ENCODE peak calls at places on chromosomes 1 and 21, in nine cellular contexts. T is AG04450, F is transverse colon, E is thyroid gland, O is endodermal cell, Q is heart left ventricle, K is astrocyte, J is tibial nerve, G is kidney epithelial cell. U is an unnamed sample.

GRCh38 chr1:106787511-106787910 is 269.0 kb upstream of the PRMT6 start:
- DNase-seq in Q (no peak), E (no peak), K (no peak), J (no peak), F (no peak), O (no peak), G (no peak), T (no peak), U (no peak)

GRCh38 chr1:26280333-26281042 is 602 bp downstream of the SH3BGRL3 start:
- DNase-seq in F (peak), E (peak), O (peak), Q (peak), J (no peak), K (peak), G (no peak), T (no peak), U (no peak)

GRCh38 chr1:19974822-19975416 is 4.5 kb downstream of the PLA2G2A start:
- DNase-seq in G (peak), J (no peak), O (peak), T (peak), F (peak), K (peak), Q (peak), E (peak), U (peak)

GRCh38 chr1:78223417-78224215 is 177.8 kb downstream of the GIPC2 start:
- DNase-seq in K (peak), O (no peak), T (no peak), F (no peak), E (no peak), Q (no peak), J (no peak), G (peak), U (no peak)

GRCh38 chr21:21097425-21097824 is 99.2 kb downstream of the NCAM2 start:
- DNase-seq in Q (no peak), T (no peak), O (no peak), G (no peak), K (no peak), E (no peak), J (no peak), F (no peak), U (no peak)

GRCh38 chr1:203325418-203326091 is 20.2 kb downstream of the BTG2 start:
- DNase-seq in T (no peak), F (peak), G (no peak), O (no peak), J (peak), Q (peak), E (peak), K (no peak), U (no peak)

GRCh38 chr1:24779689-24780464 is 34.6 kb downstream of the CLIC4 start:
- DNase-seq in G (no peak), J (no peak), F (no peak), T (no peak), O (no peak), K (no peak), E (no peak), Q (no peak), U (no peak)

GRCh38 chr1:168763031-168763430 is 34.0 kb upstream of the DPT start:
- DNase-seq in T (no peak), O (no peak), E (no peak), G (no peak), K (peak), J (no peak), F (no peak), Q (no peak), U (no peak)

GRCh38 chr1:179883739-179884138 is 1.7 kb downstream of the TOR1AIP1 start:
- DNase-seq in J (no peak), O (peak), Q (no peak), K (peak), F (no peak), E (no peak), G (peak), T (no peak), U (no peak)

GRCh38 chr21:44708213-44708865 is 3.0 kb downstream of the TSPEAR start:
- DNase-seq in E (peak), K (no peak), T (no peak), F (no peak), J (no peak), Q (peak), O (peak), G (no peak), U (no peak)

GRCh38 chr21:36610201-36610600 is 88.7 kb upstream of the SIM2 start:
- DNase-seq in Q (no peak), T (no peak), O (no peak), E (no peak), K (no peak), F (no peak), J (no peak), G (no peak), U (no peak)

GRCh38 chr1:118563969-118564951 is 379.2 kb upstream of the SPAG17 start:
- DNase-seq in J (peak), F (no peak), Q (no peak), T (no peak), E (no peak), K (no peak), G (no peak), O (peak), U (no peak)

GRCh38 chr21:44082648-44083436 is 24.4 kb upstream of the PWP2 start:
- DNase-seq in J (no peak), E (peak), Q (no peak), O (no peak), F (no peak), K (no peak), G (no peak), T (no peak), U (no peak)

GRCh38 chr1:41167688-41168087 is 74.4 kb downstream of the SCMH1 start:
- DNase-seq in K (no peak), O (no peak), G (no peak), T (no peak), E (no peak), F (no peak), Q (no peak), J (no peak), U (no peak)
- TF ChIP-seq CTCF in K (no peak), O (no peak), G (no peak), T (no peak), E (no peak), F (no peak), Q (no peak), J (no peak), U (no peak)

DNA sequence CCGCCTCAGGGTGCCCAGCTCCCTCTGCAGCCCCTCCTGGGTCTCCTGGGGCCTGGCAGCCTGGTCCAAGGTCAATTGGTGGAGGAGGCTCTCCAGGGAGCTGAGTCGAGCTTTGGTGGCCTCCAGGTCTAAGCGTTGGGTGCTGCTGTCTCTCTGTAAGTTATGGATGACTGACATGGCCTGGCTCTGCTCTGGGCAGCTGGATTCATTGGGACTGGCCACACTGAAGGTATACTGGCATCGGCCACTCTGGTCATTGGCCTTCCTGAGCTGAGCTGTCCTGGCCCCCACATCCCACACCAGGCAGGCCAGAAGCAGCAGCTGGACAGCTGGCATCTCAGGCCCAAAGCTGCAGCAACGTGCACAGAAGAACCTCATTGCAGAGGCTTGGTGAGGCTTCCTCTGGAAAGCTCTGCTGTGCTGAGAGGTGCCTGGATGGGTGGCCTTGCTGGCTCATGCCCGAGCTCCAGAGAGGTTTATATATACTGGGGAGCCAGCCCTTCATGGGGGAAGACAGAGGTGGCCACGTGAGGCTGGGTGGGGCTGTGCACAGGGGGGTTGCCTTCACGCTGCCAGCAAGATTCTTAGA is at the start of gene MYOC:
- DNase-seq in Q (peak), K (no peak), T (no peak), J (no peak), O (no peak), F (no peak), E (no peak), G (no peak), U (no peak)
- H3K4me3 ChIP-seq in Q (no peak), K (no peak), T (no peak), J (peak), O (no peak), F (no peak), E (no peak), G (no peak), U (no peak)

GRCh38 chr1:8866173-8866791 is 12.2 kb downstream of the ENO1 start:
- DNase-seq in Q (no peak), O (peak), G (no peak), T (no peak), J (no peak), E (no peak), K (no peak), F (no peak), U (no peak)
- TF ChIP-seq CTCF in Q (no peak), O (no peak), G (no peak), T (no peak), J (no peak), E (no peak), K (no peak), F (no peak), U (no peak)

GRCh38 chr21:41399401-41399800 is 26.6 kb upstream of the MX1 start:
- DNase-seq in K (no peak), Q (no peak), E (no peak), F (no peak), O (no peak), G (no peak), T (no peak), J (no peak), U (no peak)
- H3K4me3 ChIP-seq in K (no peak), Q (no peak), E (no peak), F (no peak), O (no peak), G (no peak), T (no peak), J (no peak), U (no peak)

GRCh38 chr1:31458287-31458896 is 45.4 kb downstream of the SERINC2 start:
- DNase-seq in T (no peak), J (no peak), E (no peak), G (no peak), O (no peak), K (no peak), F (no peak), Q (no peak), U (no peak)

GRCh38 chr1:31460027-31460426 is 47.0 kb downstream of the SERINC2 start:
- DNase-seq in E (no peak), J (no peak), G (no peak), Q (no peak), F (no peak), O (peak), T (no peak), K (no peak), U (no peak)
- TF ChIP-seq CTCF in E (no peak), J (no peak), G (no peak), Q (peak), F (peak), O (peak), T (peak), K (no peak), U (peak)

DNA sequence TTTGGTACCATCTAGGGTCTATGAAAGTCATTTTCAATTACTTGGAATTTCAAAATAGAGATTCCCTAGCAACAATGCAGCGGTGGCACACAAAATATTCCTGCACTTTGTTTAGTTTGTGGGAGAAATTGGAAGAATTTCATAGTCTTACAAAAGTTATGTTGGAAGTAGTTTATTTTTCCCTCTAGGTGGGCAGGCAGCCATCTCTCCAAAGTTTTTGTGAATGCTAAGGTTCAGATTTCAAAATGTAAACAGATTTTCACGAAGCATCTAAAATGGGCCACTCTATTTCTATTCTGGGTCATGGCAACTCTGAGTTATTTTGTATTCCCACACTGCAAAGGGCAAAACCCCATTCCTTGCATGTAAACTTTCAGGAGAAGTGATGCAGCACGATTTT is 8.0 kb downstream of the SMCP start:
- DNase-seq in Q (no peak), O (no peak), T (no peak), K (peak), J (no peak), E (no peak), G (no peak), F (no peak), U (no peak)
- H3K4me3 ChIP-seq in Q (no peak), O (no peak), T (no peak), K (no peak), J (no peak), E (no peak), G (no peak), F (no peak), U (no peak)

DNA sequence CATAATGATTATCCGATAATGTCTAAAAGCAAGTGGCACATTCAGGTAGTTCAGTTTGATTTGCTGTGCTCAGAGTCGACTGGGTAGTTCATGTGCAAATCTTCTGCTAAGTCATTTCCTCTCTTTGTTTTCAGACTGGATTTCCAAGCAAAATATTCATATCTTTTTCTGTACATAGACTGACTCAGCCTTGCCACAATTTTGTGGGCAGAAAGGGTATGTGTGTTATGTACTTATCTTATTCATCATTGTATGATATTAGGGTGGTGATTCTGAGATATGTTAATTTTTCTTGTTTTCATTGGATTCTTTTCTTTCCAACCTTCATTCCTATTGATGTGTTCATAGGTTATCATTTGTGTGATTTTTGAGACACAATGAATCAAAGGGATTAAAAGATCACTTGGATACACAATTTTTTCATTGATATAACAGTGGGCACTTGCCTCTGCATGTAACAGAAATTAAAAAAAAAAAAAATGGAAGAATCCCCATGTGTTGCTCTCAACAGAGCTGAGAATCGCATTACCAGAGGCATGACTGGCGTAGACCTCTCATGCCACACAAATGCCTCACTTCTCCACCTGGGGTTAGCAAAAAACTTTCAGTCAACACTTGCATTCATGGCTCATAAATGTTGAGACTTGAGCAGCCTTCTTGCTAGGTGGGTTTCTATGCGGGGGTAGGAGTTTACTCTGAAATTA is 355.5 kb downstream of the LTN1 start:
- DNase-seq in E (no peak), O (no peak), J (no peak), T (peak), G (peak), F (no peak), K (peak), Q (no peak), U (no peak)
- TF ChIP-seq CTCF in E (no peak), O (no peak), J (no peak), T (no peak), G (no peak), F (no peak), K (no peak), Q (no peak), U (no peak)

DNA sequence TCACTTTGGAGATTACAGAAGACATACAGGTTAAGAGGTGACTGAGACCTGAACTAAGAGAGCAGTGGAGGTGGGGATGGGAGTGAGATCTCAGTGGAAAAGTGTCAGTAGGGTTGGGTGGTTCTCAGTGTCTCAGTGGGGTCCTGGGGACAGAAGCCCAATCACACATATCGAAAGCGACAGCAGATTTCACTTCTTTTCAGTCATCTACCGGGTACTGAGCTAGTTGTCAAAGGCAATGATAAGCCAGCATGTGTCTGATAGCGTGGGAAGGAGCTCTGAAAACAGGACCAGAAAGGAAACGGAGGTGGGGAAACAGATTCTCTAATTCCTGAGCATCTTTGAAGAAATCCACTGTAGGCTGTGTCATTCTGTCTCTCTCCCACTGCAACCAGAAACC is 59.5 kb downstream of the RHOU start:
- DNase-seq in O (peak), K (no peak), Q (no peak), G (no peak), J (no peak), E (no peak), F (no peak), T (no peak), U (no peak)
- H3K4me3 ChIP-seq in O (no peak), K (no peak), Q (no peak), G (no peak), J (no peak), E (no peak), F (no peak), T (no peak), U (no peak)

GRCh38 chr1:239539856-239540255 is 153.5 kb downstream of the CHRM3 start:
- DNase-seq in T (no peak), J (no peak), F (no peak), Q (no peak), G (no peak), E (no peak), K (no peak), O (no peak), U (no peak)

GRCh38 chr1:239550178-239550577 is 163.8 kb downstream of the CHRM3 start:
- DNase-seq in K (no peak), T (no peak), G (no peak), O (no peak), E (no peak), F (no peak), J (no peak), Q (no peak), U (no peak)

GRCh38 chr1:239543873-239544272 is 157.5 kb downstream of the CHRM3 start:
- DNase-seq in G (no peak), O (no peak), F (no peak), Q (no peak), E (no peak), J (no peak), T (no peak), K (no peak), U (no peak)

GRCh38 chr1:239547987-239548386 is 161.6 kb downstream of the CHRM3 start:
- DNase-seq in K (peak), J (no peak), T (no peak), F (no peak), Q (no peak), G (no peak), O (no peak), E (no peak), U (no peak)

GRCh38 chr1:239545466-239545865 is 159.1 kb downstream of the CHRM3 start:
- DNase-seq in Q (no peak), K (no peak), E (no peak), T (no peak), G (no peak), J (no peak), O (no peak), F (no peak), U (no peak)
- TF ChIP-seq CTCF in Q (no peak), K (no peak), E (no peak), T (no peak), G (no peak), J (no peak), O (no peak), F (no peak), U (no peak)

GRCh38 chr1:116878804-116879477 is 30.8 kb upstream of the PTGFRN start:
- DNase-seq in G (peak), E (no peak), Q (peak), F (no peak), J (no peak), K (peak), O (peak), T (no peak), U (peak)
- H3K4me3 ChIP-seq in G (no peak), E (no peak), Q (peak), F (no peak), J (peak), K (peak), O (peak), T (peak), U (peak)

U was measured in HFF-Myc.